ENCODE peak calls at places on chromosomes 5 and 9, in seven cellular contexts. One of them, this sample, is unnamed.

GRCh38 chr9:114989600-114990410 is 59.4 kb upstream of the TNFSF8 start:
- DNase-seq in fibroblast of pulmonary artery: no peak
- DNase-seq in psoas muscle: no peak
- DNase-seq in MCF 10A: no peak
- DNase-seq in choroid plexus epithelial cell: no peak
- DNase-seq in Calu3: no peak
- DNase-seq in cardiac muscle cell: no peak
- DNase-seq in this sample: no peak

GRCh38 chr5:178224403-178224802 is 8.2 kb downstream of the PHYKPL start:
- DNase-seq in cardiac muscle cell: no peak
- DNase-seq in psoas muscle: peak; percentile 14
- DNase-seq in Calu3: no peak
- DNase-seq in fibroblast of pulmonary artery: no peak
- DNase-seq in MCF 10A: no peak
- DNase-seq in choroid plexus epithelial cell: no peak
- DNase-seq in this sample: no peak

GRCh38 chr9:25716220-25716872 is 38.1 kb upstream of the TUSC1 start:
- DNase-seq in fibroblast of pulmonary artery: peak; percentile 84
- DNase-seq in Calu3: peak; percentile 29
- DNase-seq in cardiac muscle cell: peak; percentile 61
- DNase-seq in MCF 10A: peak; percentile 80
- DNase-seq in psoas muscle: no peak
- DNase-seq in choroid plexus epithelial cell: peak; percentile 57
- DNase-seq in this sample: peak; percentile 51

GRCh38 chr5:3036041-3036440 is 284.6 kb upstream of the IRX2 start:
- DNase-seq in cardiac muscle cell: no peak
- DNase-seq in psoas muscle: no peak
- DNase-seq in choroid plexus epithelial cell: no peak
- DNase-seq in Calu3: no peak
- DNase-seq in fibroblast of pulmonary artery: no peak
- DNase-seq in MCF 10A: no peak
- DNase-seq in this sample: no peak

GRCh38 chr9:75866273-75866871 is 24.1 kb upstream of the PCSK5 start:
- DNase-seq in cardiac muscle cell: peak; percentile 67
- DNase-seq in psoas muscle: no peak
- DNase-seq in Calu3: peak; percentile 28
- DNase-seq in MCF 10A: peak; percentile 61
- DNase-seq in choroid plexus epithelial cell: peak; percentile 78
- DNase-seq in fibroblast of pulmonary artery: peak; percentile 71
- DNase-seq in this sample: peak; percentile 33

GRCh38 chr9:93076792-93077128 is 18.3 kb downstream of the SUSD3 start:
- DNase-seq in Calu3: no peak
- DNase-seq in choroid plexus epithelial cell: no peak
- DNase-seq in MCF 10A: no peak
- DNase-seq in fibroblast of pulmonary artery: no peak
- DNase-seq in psoas muscle: no peak
- DNase-seq in cardiac muscle cell: no peak
- DNase-seq in this sample: no peak

GRCh38 chr9:106878943-106879916 is 16.3 kb downstream of the ZNF462 start:
- DNase-seq in psoas muscle: peak; percentile 74
- DNase-seq in choroid plexus epithelial cell: peak; percentile 96
- DNase-seq in cardiac muscle cell: no peak
- DNase-seq in Calu3: no peak
- DNase-seq in fibroblast of pulmonary artery: peak; percentile 96
- DNase-seq in MCF 10A: peak; percentile 92
- DNase-seq in this sample: peak; percentile 89

GRCh38 chr5:113692466-113693204 is 179.1 kb downstream of the YTHDC2 start:
- DNase-seq in MCF 10A: no peak
- DNase-seq in fibroblast of pulmonary artery: no peak
- DNase-seq in choroid plexus epithelial cell: no peak
- DNase-seq in cardiac muscle cell: peak; percentile 30
- DNase-seq in Calu3: no peak
- DNase-seq in psoas muscle: no peak
- DNase-seq in this sample: no peak

GRCh38 chr5:21236896-21237830 is 1249.2 kb upstream of the CDH18 start:
- DNase-seq in psoas muscle: no peak
- DNase-seq in fibroblast of pulmonary artery: peak; percentile 53
- DNase-seq in MCF 10A: peak; percentile 75
- DNase-seq in cardiac muscle cell: no peak
- DNase-seq in Calu3: no peak
- DNase-seq in choroid plexus epithelial cell: peak; percentile 8
- DNase-seq in this sample: peak; percentile 82

GRCh38 chr9:74935008-74935407 is 17.7 kb downstream of the C9orf40 start:
- DNase-seq in Calu3: no peak
- DNase-seq in psoas muscle: no peak
- DNase-seq in choroid plexus epithelial cell: peak; percentile 20
- DNase-seq in cardiac muscle cell: no peak
- DNase-seq in fibroblast of pulmonary artery: no peak
- DNase-seq in MCF 10A: no peak
- DNase-seq in this sample: no peak

GRCh38 chr5:10235350-10235749 is 14.3 kb downstream of the ATPSCKMT start:
- DNase-seq in Calu3: no peak
- DNase-seq in fibroblast of pulmonary artery: no peak
- DNase-seq in cardiac muscle cell: no peak
- DNase-seq in MCF 10A: no peak
- DNase-seq in psoas muscle: no peak
- DNase-seq in choroid plexus epithelial cell: no peak
- DNase-seq in this sample: no peak

GRCh38 chr9:127445851-127446719 is 5.1 kb downstream of the RPL12 start:
- DNase-seq in MCF 10A: peak; percentile 21
- DNase-seq in cardiac muscle cell: no peak
- DNase-seq in choroid plexus epithelial cell: no peak
- DNase-seq in psoas muscle: no peak
- DNase-seq in Calu3: no peak
- DNase-seq in fibroblast of pulmonary artery: no peak
- DNase-seq in this sample: no peak

GRCh38 chr9:2158729-2159128 is 143.6 kb downstream of the SMARCA2 start:
- DNase-seq in MCF 10A: no peak
- DNase-seq in fibroblast of pulmonary artery: no peak
- DNase-seq in cardiac muscle cell: no peak
- DNase-seq in psoas muscle: no peak
- DNase-seq in choroid plexus epithelial cell: peak; percentile 5
- DNase-seq in Calu3: no peak
- DNase-seq in this sample: no peak

GRCh38 chr9:2159521-2160417 is 144.6 kb downstream of the SMARCA2 start:
- DNase-seq in choroid plexus epithelial cell: peak; percentile 50
- DNase-seq in cardiac muscle cell: no peak
- DNase-seq in Calu3: peak; percentile 1
- DNase-seq in MCF 10A: peak; percentile 48
- DNase-seq in fibroblast of pulmonary artery: peak; percentile 36
- DNase-seq in psoas muscle: no peak
- DNase-seq in this sample: no peak

GRCh38 chr9:2155966-2156365 is 140.8 kb downstream of the SMARCA2 start:
- DNase-seq in psoas muscle: no peak
- DNase-seq in MCF 10A: no peak
- DNase-seq in fibroblast of pulmonary artery: no peak
- DNase-seq in choroid plexus epithelial cell: no peak
- DNase-seq in Calu3: no peak
- DNase-seq in cardiac muscle cell: no peak
- DNase-seq in this sample: no peak

GRCh38 chr9:2157277-2158105 is 142.3 kb downstream of the SMARCA2 start:
- DNase-seq in MCF 10A: peak; percentile 56
- DNase-seq in Calu3: peak; percentile 14
- DNase-seq in choroid plexus epithelial cell: peak; percentile 72
- DNase-seq in cardiac muscle cell: no peak
- DNase-seq in fibroblast of pulmonary artery: peak; percentile 58
- DNase-seq in psoas muscle: peak; percentile 50
- DNase-seq in this sample: peak; percentile 16

GRCh38 chr9:2158111-2158610 is 143.0 kb downstream of the SMARCA2 start:
- DNase-seq in choroid plexus epithelial cell: peak; percentile 84
- DNase-seq in psoas muscle: peak; percentile 40
- DNase-seq in cardiac muscle cell: peak; percentile 6
- DNase-seq in MCF 10A: peak; percentile 87
- DNase-seq in Calu3: peak; percentile 20
- DNase-seq in fibroblast of pulmonary artery: peak; percentile 85
- DNase-seq in this sample: peak; percentile 24
- TF ChIP-seq CTCF in choroid plexus epithelial cell: no peak
- TF ChIP-seq CTCF in psoas muscle: no peak
- TF ChIP-seq CTCF in cardiac muscle cell: peak; percentile 19
- TF ChIP-seq CTCF in MCF 10A: no peak
- TF ChIP-seq CTCF in Calu3: no peak
- TF ChIP-seq CTCF in fibroblast of pulmonary artery: peak; percentile 31
- TF ChIP-seq CTCF in this sample: peak; percentile 29

GRCh38 chr9:88013051-88013450 is 38.7 kb upstream of the CDK20 start:
- DNase-seq in MCF 10A: no peak
- DNase-seq in choroid plexus epithelial cell: no peak
- DNase-seq in psoas muscle: no peak
- DNase-seq in Calu3: no peak
- DNase-seq in cardiac muscle cell: no peak
- DNase-seq in fibroblast of pulmonary artery: no peak
- DNase-seq in this sample: no peak

GRCh38 chr9:88007291-88007650 is 32.9 kb upstream of the CDK20 start:
- DNase-seq in fibroblast of pulmonary artery: no peak
- DNase-seq in MCF 10A: no peak
- DNase-seq in Calu3: peak; percentile 9
- DNase-seq in cardiac muscle cell: no peak
- DNase-seq in choroid plexus epithelial cell: peak; percentile 46
- DNase-seq in psoas muscle: no peak
- DNase-seq in this sample: no peak

GRCh38 chr9:88006511-88007290 is 32.4 kb upstream of the CDK20 start:
- DNase-seq in choroid plexus epithelial cell: no peak
- DNase-seq in fibroblast of pulmonary artery: no peak
- DNase-seq in cardiac muscle cell: no peak
- DNase-seq in psoas muscle: no peak
- DNase-seq in Calu3: no peak
- DNase-seq in MCF 10A: no peak
- DNase-seq in this sample: no peak

GRCh38 chr9:88013607-88014006 is 39.3 kb upstream of the CDK20 start:
- DNase-seq in psoas muscle: no peak
- DNase-seq in MCF 10A: no peak
- DNase-seq in cardiac muscle cell: no peak
- DNase-seq in Calu3: no peak
- DNase-seq in fibroblast of pulmonary artery: no peak
- DNase-seq in choroid plexus epithelial cell: no peak
- DNase-seq in this sample: no peak

GRCh38 chr9:88011005-88011766 is 36.9 kb upstream of the CDK20 start:
- DNase-seq in fibroblast of pulmonary artery: peak; percentile 18
- DNase-seq in Calu3: no peak
- DNase-seq in MCF 10A: peak; percentile 23
- DNase-seq in psoas muscle: no peak
- DNase-seq in choroid plexus epithelial cell: peak; percentile 56
- DNase-seq in cardiac muscle cell: peak; percentile 20
- DNase-seq in this sample: peak; percentile 45
- TF ChIP-seq CTCF in fibroblast of pulmonary artery: peak; percentile 35
- TF ChIP-seq CTCF in Calu3: no peak
- TF ChIP-seq CTCF in MCF 10A: peak; percentile 31
- TF ChIP-seq CTCF in psoas muscle: no peak
- TF ChIP-seq CTCF in choroid plexus epithelial cell: peak; percentile 59
- TF ChIP-seq CTCF in cardiac muscle cell: peak; percentile 48
- TF ChIP-seq CTCF in this sample: no peak

GRCh38 chr9:34898846-34899245 is 59.2 kb upstream of the PHF24 start:
- DNase-seq in psoas muscle: no peak
- DNase-seq in Calu3: no peak
- DNase-seq in choroid plexus epithelial cell: no peak
- DNase-seq in fibroblast of pulmonary artery: no peak
- DNase-seq in MCF 10A: no peak
- DNase-seq in cardiac muscle cell: no peak
- DNase-seq in this sample: no peak

GRCh38 chr9:34899535-34900158 is 58.4 kb upstream of the PHF24 start:
- DNase-seq in cardiac muscle cell: peak; percentile 82
- DNase-seq in MCF 10A: peak; percentile 85
- DNase-seq in choroid plexus epithelial cell: peak; percentile 82
- DNase-seq in fibroblast of pulmonary artery: peak; percentile 80
- DNase-seq in Calu3: peak; percentile 71
- DNase-seq in psoas muscle: peak; percentile 77
- DNase-seq in this sample: peak; percentile 82

GRCh38 chr9:34892886-34893285 is 65.2 kb upstream of the PHF24 start:
- DNase-seq in Calu3: no peak
- DNase-seq in psoas muscle: no peak
- DNase-seq in fibroblast of pulmonary artery: no peak
- DNase-seq in MCF 10A: no peak
- DNase-seq in choroid plexus epithelial cell: no peak
- DNase-seq in cardiac muscle cell: no peak
- DNase-seq in this sample: no peak

GRCh38 chr9:34891386-34891785 is 66.7 kb upstream of the PHF24 start:
- DNase-seq in fibroblast of pulmonary artery: no peak
- DNase-seq in cardiac muscle cell: no peak
- DNase-seq in Calu3: no peak
- DNase-seq in psoas muscle: no peak
- DNase-seq in MCF 10A: peak; percentile 25
- DNase-seq in choroid plexus epithelial cell: no peak
- DNase-seq in this sample: peak; percentile 26

GRCh38 chr9:34896112-34896511 is 62.0 kb upstream of the PHF24 start:
- DNase-seq in MCF 10A: peak; percentile 4
- DNase-seq in choroid plexus epithelial cell: peak; percentile 7
- DNase-seq in cardiac muscle cell: peak; percentile 18
- DNase-seq in Calu3: no peak
- DNase-seq in psoas muscle: no peak
- DNase-seq in fibroblast of pulmonary artery: no peak
- DNase-seq in this sample: no peak
- TF ChIP-seq CTCF in MCF 10A: peak; percentile 9
- TF ChIP-seq CTCF in choroid plexus epithelial cell: peak; percentile 3
- TF ChIP-seq CTCF in cardiac muscle cell: peak; percentile 24
- TF ChIP-seq CTCF in Calu3: no peak
- TF ChIP-seq CTCF in psoas muscle: no peak
- TF ChIP-seq CTCF in fibroblast of pulmonary artery: peak; percentile 15
- TF ChIP-seq CTCF in this sample: no peak

DNA sequence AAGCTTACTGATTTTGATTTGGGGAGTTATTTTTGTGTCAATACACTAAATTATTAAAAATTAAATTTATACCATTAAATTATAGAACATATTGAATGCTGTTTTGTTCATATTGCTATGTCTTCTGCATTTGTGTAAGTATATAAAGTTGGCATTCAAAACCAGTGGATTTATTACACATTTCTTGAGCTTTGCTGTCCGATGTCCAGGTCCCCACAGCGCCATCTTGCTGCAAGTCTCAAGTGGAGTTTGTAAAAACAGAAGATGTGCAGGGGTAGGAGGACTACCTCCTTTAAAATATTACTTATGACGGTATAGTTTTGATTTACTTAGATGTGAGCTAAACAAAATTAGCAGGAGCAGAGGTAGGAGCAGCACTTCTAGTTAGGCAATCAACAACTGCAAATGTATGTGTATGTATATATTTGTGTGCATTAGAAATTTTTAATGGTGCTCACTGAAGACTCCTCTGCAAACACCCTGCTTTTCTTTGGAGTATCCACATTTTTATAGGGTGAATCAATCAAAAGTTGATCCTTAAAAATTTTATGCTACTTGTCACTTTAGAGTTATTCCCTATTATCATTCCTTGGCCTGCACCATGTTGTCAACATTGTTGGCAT is 37.4 kb downstream of the CPEB4 start:
- DNase-seq in psoas muscle: no peak
- DNase-seq in cardiac muscle cell: peak; percentile 63
- DNase-seq in MCF 10A: peak; percentile 77
- DNase-seq in fibroblast of pulmonary artery: peak; percentile 69
- DNase-seq in Calu3: peak; percentile 69
- DNase-seq in choroid plexus epithelial cell: peak; percentile 83
- DNase-seq in this sample: peak; percentile 36
- TF ChIP-seq CTCF in psoas muscle: peak; percentile 41
- TF ChIP-seq CTCF in cardiac muscle cell: peak; percentile 67
- TF ChIP-seq CTCF in MCF 10A: peak; percentile 66
- TF ChIP-seq CTCF in fibroblast of pulmonary artery: peak; percentile 68
- TF ChIP-seq CTCF in Calu3: peak; percentile 61
- TF ChIP-seq CTCF in choroid plexus epithelial cell: peak; percentile 84
- TF ChIP-seq CTCF in this sample: peak; percentile 55

This sample was measured in RWPE1.